ENCODE peak calls at places on chromosome 1, in four cellular contexts. O is neural crest cell, G is AG09319, Q is WTC11. B is an unnamed sample.

GRCh38 chr1:167900907-167901306 is 13.0 kb downstream of the ADCY10 start:
- DNase-seq in O (no peak), G (no peak), Q (no peak), B (no peak)

GRCh38 chr1:8431028-8431427 is 113.1 kb downstream of the SLC45A1 start:
- DNase-seq in O (no peak), G (no peak), Q (no peak), B (no peak)

GRCh38 chr1:153928245-153928644 is 5.5 kb upstream of the GATAD2B start:
- DNase-seq in O (no peak), G (no peak), Q (no peak), B (no peak)

GRCh38 chr1:15578921-15579682 is 5.7 kb downstream of the AGMAT start:
- DNase-seq in O (no peak), G (no peak), Q (no peak), B (no peak)

GRCh38 chr1:117096871-117097842 is 24.4 kb downstream of the TRIM45 start:
- DNase-seq in O (no peak), G (peak), Q (no peak), B (peak)

GRCh38 chr1:32702599-32703478 is at the start of gene SYNC:
- DNase-seq in O (no peak), G (peak), Q (no peak), B (no peak)

GRCh38 chr1:246647113-246647512 is 77.1 kb upstream of the SCCPDH start:
- DNase-seq in O (peak), G (peak), Q (peak), B (no peak)

GRCh38 chr1:207243756-207244408 is 77.6 kb upstream of the CD55 start:
- DNase-seq in O (no peak), G (peak), Q (no peak), B (no peak)

GRCh38 chr1:20486457-20487235 is 636 bp upstream of the CAMK2N1 start:
- DNase-seq in O (peak), G (no peak), Q (peak), B (no peak)

GRCh38 chr1:178224358-178224757 is 130.5 kb downstream of the RASAL2 start:
- DNase-seq in O (no peak), G (no peak), Q (no peak), B (no peak)

GRCh38 chr1:169202836-169203235 is 96.3 kb downstream of the ATP1B1 start:
- DNase-seq in O (no peak), G (no peak), Q (no peak), B (no peak)

GRCh38 chr1:24364605-24364974 is 45.4 kb downstream of the GRHL3 start:
- DNase-seq in O (no peak), G (no peak), Q (no peak), B (no peak)

GRCh38 chr1:211359876-211360275 is 33.2 kb downstream of the TRAF5 start:
- DNase-seq in O (no peak), G (no peak), Q (no peak), B (no peak)

GRCh38 chr1:180136311-180136967 is 18.2 kb upstream of the QSOX1 start:
- DNase-seq in O (no peak), G (no peak), Q (no peak), B (no peak)

GRCh38 chr1:27382950-27383627 is at the start of gene CD164L2:
- DNase-seq in O (no peak), G (no peak), Q (peak), B (no peak)

GRCh38 chr1:202659974-202660373 is 50.3 kb downstream of the SYT2 start:
- DNase-seq in O (no peak), G (no peak), Q (no peak), B (no peak)

GRCh38 chr1:56145524-56145923 is 433.8 kb downstream of the PLPP3 start:
- DNase-seq in O (no peak), G (no peak), Q (no peak), B (no peak)

GRCh38 chr1:17198476-17199258 is 6.3 kb upstream of the PADI1 start:
- DNase-seq in O (no peak), G (no peak), Q (no peak), B (no peak)

GRCh38 chr1:167912294-167912693 is 1.6 kb downstream of the ADCY10 start:
- DNase-seq in O (no peak), G (no peak), Q (peak), B (no peak)

GRCh38 chr1:24717867-24718650 is 27.2 kb upstream of the CLIC4 start:
- DNase-seq in O (no peak), G (no peak), Q (no peak), B (no peak)

GRCh38 chr1:199404191-199404590 is 623.3 kb upstream of the NR5A2 start:
- DNase-seq in O (no peak), G (peak), Q (no peak), B (no peak)

GRCh38 chr1:55143686-55144085 is 71.5 kb downstream of the USP24 start:
- DNase-seq in O (no peak), G (no peak), Q (peak), B (no peak)
- TF ChIP-seq CTCF in O (peak), G (no peak), Q (no peak), B (no peak)

DNA sequence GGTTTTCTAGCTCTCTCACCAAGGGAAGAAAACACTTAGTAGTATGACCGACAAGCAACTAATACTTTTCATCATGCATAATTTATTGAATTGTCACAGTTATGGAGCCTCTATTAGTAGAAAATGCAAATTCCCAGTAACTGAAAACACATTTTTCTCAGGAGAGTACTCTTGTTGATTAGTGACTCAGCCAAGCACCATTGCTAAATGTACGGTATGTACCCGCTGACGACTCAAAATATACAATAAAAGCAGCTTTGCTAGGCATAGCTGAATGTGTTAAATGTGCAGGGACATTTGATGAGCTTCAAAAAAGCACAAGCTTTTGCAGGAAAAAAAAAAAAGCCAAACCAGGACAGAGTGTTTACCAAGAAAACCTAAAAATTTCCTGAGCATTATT is 63.9 kb downstream of the WDR64 start:
- DNase-seq in O (no peak), G (no peak), Q (no peak), B (no peak)
- TF ChIP-seq CTCF in O (no peak), G (no peak), Q (no peak), B (no peak)

DNA sequence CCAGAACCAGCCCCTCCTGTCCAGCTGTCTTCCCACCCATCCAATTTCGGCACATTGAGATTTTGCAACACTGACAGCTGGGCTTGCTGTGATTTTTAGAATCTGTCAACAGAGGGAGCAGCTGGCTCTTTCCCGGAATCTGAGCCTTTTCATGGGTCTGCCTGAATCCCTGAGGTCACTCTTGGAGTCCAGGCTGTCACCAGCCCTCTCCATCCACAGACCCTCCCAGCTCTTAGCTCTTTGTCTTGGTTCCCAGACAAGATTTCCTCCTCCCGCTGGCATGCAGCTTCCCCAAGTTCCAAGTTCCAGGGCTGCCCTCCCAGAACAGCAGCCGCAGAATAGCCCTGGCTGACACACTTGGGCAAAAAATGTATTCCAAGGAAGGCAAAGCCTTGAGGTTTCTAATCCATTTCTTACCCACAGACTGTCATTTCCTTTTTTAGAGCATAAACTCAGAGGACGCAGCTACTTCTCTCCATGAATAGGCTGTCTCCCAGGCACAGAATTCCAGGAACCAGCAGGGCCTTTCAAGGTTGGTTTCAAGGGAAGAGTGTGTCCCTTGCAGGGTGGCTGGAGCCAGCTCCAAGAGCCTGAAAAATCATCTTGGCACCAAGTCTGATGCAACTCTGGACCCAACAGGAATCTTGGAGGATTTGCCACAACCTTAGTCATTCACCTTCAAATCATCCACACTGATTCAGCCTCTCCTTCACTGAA is 7.1 kb upstream of the TMEM61 start:
- DNase-seq in O (peak), G (no peak), Q (no peak), B (no peak)
- TF ChIP-seq CTCF in O (peak), G (peak), Q (no peak), B (peak)

DNA sequence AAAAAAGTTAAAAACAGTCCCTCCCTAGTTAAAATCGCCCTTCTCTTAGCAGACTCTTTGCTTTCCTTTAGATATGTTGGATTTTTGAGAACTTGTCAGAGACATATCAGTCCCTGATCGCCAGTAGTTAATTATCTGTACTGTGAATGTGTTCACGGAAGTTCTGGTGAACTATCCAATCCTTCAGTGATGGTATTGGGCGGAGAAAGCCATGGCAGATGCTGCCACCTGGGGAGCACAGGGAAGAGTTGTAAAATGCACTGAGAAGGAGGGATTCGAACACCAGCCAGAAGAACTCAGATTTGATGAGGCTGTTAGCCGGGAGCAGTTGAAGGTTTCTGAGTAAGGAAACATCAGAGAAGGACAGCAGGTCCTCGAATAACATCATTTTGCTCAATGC is 17.5 kb upstream of the KIF14 start:
- DNase-seq in O (no peak), G (no peak), Q (no peak), B (no peak)
- TF ChIP-seq CTCF in O (no peak), G (no peak), Q (no peak), B (no peak)

GRCh38 chr1:154990276-154990675 is 3.1 kb upstream of the LENEP start:
- DNase-seq in O (no peak), G (no peak), Q (no peak), B (no peak)

GRCh38 chr1:154989195-154989860 is 4.1 kb upstream of the LENEP start:
- DNase-seq in O (no peak), G (no peak), Q (no peak), B (no peak)

GRCh38 chr1:154994269-154994977 is 1.0 kb downstream of the LENEP start:
- DNase-seq in O (no peak), G (no peak), Q (no peak), B (no peak)

GRCh38 chr1:154993572-154994268 is at the start of gene LENEP:
- DNase-seq in O (no peak), G (no peak), Q (no peak), B (no peak)

GRCh38 chr1:154992721-154993571 is 440 bp upstream of the LENEP start:
- DNase-seq in O (no peak), G (no peak), Q (no peak), B (no peak)
- TF ChIP-seq CTCF in O (peak), G (peak), Q (no peak), B (peak)

DNA sequence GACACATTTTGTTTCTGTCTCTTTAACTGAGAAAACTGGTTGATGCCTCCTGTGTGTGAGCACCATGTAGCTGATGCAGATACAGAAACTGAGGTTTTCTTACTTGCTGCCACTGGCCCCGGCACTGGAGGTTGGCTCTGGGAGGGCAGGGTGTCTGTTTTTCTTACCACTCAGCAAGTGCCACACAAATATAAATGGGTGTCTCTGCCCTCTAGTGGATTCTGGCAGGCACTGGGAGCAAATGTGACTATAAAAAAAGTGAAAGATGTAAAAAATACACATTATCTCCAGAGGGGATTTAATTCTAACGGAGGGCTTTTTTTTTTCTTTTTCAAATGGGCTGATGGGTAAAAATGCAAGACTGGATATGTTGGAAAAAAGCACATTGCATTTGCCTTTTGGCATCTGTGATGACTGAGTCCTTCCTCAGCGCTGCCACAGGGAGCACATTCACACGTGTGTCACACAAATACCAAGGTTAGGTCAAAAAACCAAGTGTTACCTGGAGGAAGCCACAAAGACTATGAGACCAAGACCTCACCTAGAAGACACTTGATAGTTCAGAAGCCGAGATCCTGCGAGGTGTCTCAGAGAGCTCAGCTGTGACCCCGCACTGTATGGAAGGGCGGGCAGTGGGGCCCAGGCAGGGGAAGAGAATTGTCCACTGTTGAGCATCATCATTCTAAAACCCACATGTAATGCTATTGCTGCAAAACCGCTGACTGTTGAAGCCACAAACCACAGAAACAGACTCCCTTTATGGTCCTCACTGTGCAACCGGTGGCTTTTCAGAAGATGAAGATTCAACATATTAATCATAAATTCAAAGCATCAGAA is 18.9 kb downstream of the PGBD2 start:
- DNase-seq in O (no peak), G (no peak), Q (peak), B (peak)
- TF ChIP-seq CTCF in O (peak), G (peak), Q (peak), B (peak)

DNA sequence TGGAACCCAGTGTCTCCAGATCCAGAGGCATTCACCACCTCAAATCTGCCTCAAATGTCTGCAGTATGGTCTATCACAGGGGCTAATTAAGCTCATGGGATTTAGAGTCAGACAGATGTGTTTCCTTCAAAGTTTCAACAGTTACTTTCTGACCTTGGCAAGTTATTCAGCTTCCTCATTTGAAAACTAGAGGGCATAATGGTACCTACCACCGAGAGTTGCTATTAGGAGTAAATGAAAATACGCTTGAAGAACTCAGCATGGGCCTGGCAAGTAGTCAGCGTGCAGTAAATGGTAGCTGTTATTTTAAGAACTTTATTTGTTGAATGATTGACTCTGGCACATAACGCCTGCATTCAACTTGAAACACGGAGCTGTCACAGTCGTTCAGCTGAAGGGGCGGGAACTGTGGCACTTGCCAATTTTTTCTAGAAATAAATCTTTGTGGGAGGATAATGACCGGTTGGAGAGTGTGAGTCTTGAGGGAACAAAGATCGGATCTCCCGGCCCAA is 1.2 kb upstream of the CAP1 start:
- DNase-seq in O (no peak), G (no peak), Q (no peak), B (peak)
- TF ChIP-seq CTCF in O (peak), G (no peak), Q (no peak), B (peak)

GRCh38 chr1:81801834-81802531 is 1.2 kb downstream of the ADGRL2 start:
- DNase-seq in O (peak), G (no peak), Q (peak), B (no peak)

GRCh38 chr1:81803423-81804103 is 2.8 kb downstream of the ADGRL2 start:
- DNase-seq in O (peak), G (no peak), Q (peak), B (no peak)

GRCh38 chr1:81801032-81801833 is 499 bp downstream of the ADGRL2 start:
- DNase-seq in O (peak), G (peak), Q (peak), B (peak)

GRCh38 chr1:81804320-81804719 is 3.6 kb downstream of the ADGRL2 start:
- DNase-seq in O (peak), G (no peak), Q (no peak), B (no peak)

GRCh38 chr1:81802601-81803422 is 2.1 kb downstream of the ADGRL2 start:
- DNase-seq in O (peak), G (no peak), Q (peak), B (no peak)
- TF ChIP-seq CTCF in O (peak), G (peak), Q (no peak), B (peak)

GRCh38 chr1:224774378-224774777 is 155.1 kb upstream of the DNAH14 start:
- DNase-seq in O (no peak), G (no peak), Q (peak), B (no peak)
- TF ChIP-seq CTCF in O (no peak), G (no peak), Q (peak), B (peak)

GRCh38 chr1:63362578-63362977 is 4.8 kb upstream of the ALG6 start:
- DNase-seq in O (no peak), G (no peak), Q (no peak), B (no peak)

GRCh38 chr1:63366915-63367217 is 561 bp upstream of the ALG6 start:
- DNase-seq in O (no peak), G (no peak), Q (no peak), B (no peak)

GRCh38 chr1:63368131-63368530 is 704 bp downstream of the ALG6 start:
- DNase-seq in O (no peak), G (no peak), Q (no peak), B (no peak)

GRCh38 chr1:63363014-63363413 is 4.4 kb upstream of the ALG6 start:
- DNase-seq in O (no peak), G (no peak), Q (no peak), B (no peak)

GRCh38 chr1:63367218-63368103 is at the start of gene ALG6:
- DNase-seq in O (peak), G (peak), Q (peak), B (peak)
- TF ChIP-seq CTCF in O (peak), G (peak), Q (no peak), B (no peak)

B was measured in retinal pigment epithelial cell.